ENCODE peak calls at places on chromosome 7, in four cellular contexts. C is EH, P is fibroblast of the conjunctiva, G is NT2/D1. L is an unnamed sample.

GRCh38 chr7:142828101-142828500 is 26.8 kb upstream of the EPHB6 start:
- DNase-seq in G (no peak), P (no peak), C (no peak), L (no peak)

GRCh38 chr7:151251926-151252835 is 3.7 kb upstream of the SMARCD3 start:
- DNase-seq in G (no peak), C (peak), P (no peak), L (no peak)

GRCh38 chr7:151240536-151240935 is 8.0 kb downstream of the SMARCD3 start:
- DNase-seq in P (no peak), G (no peak), C (no peak), L (no peak)

GRCh38 chr7:38330861-38331709 is 57.6 kb upstream of the TARP start:
- DNase-seq in C (no peak), G (peak), P (no peak), L (no peak)

GRCh38 chr7:103065666-103066065 is 8.9 kb downstream of the FBXL13 start:
- DNase-seq in P (no peak), C (peak), G (peak), L (peak)

GRCh38 chr7:157772486-157773130 is 435.8 kb downstream of the DNAJB6 start:
- DNase-seq in C (no peak), G (no peak), P (no peak), L (no peak)

GRCh38 chr7:137243741-137244140 is 99.8 kb downstream of the PTN start:
- DNase-seq in P (no peak), C (no peak), G (no peak), L (no peak)

GRCh38 chr7:50229964-50230363 is 74.6 kb upstream of the IKZF1 start:
- DNase-seq in C (no peak), P (no peak), G (peak), L (no peak)

GRCh38 chr7:129574487-129574886 is 37.0 kb upstream of the NRF1 start:
- DNase-seq in C (peak), P (peak), G (no peak), L (peak)

GRCh38 chr7:32117837-32118236 is 47.6 kb upstream of the PDE1C start:
- DNase-seq in C (peak), G (no peak), P (no peak), L (no peak)

GRCh38 chr7:150751702-150752101 is 14.5 kb downstream of the GIMAP5 start:
- DNase-seq in C (no peak), G (no peak), P (no peak), L (no peak)

GRCh38 chr7:31935671-31936070 is 134.5 kb downstream of the PDE1C start:
- DNase-seq in G (no peak), C (no peak), P (no peak), L (no peak)

GRCh38 chr7:55086413-55087201 is 67.8 kb downstream of the EGFR start:
- DNase-seq in G (no peak), C (peak), P (peak), L (peak)

GRCh38 chr7:157691521-157692155 is 354.8 kb downstream of the DNAJB6 start:
- DNase-seq in P (no peak), C (no peak), G (no peak), L (no peak)

GRCh38 chr7:107691713-107692112 is 31.1 kb downstream of the SLC26A4 start:
- DNase-seq in C (no peak), G (no peak), P (no peak), L (no peak)

GRCh38 chr7:151031011-151031410 is 2.8 kb downstream of the ABCB8 start:
- DNase-seq in P (no peak), G (no peak), C (no peak), L (no peak)

GRCh38 chr7:142626420-142627035 is 122.7 kb upstream of the PRSS1 start:
- DNase-seq in C (peak), P (no peak), G (peak), L (peak)

GRCh38 chr7:155230169-155230593 is 67.5 kb upstream of the INSIG1 start:
- DNase-seq in G (no peak), C (peak), P (peak), L (peak)

GRCh38 chr7:768881-769504 is 41.9 kb upstream of the PRKAR1B start:
- DNase-seq in G (no peak), P (no peak), C (no peak), L (no peak)

GRCh38 chr7:158779061-158779992 is 50.0 kb downstream of the ESYT2 start:
- DNase-seq in G (no peak), P (no peak), C (peak), L (no peak)

GRCh38 chr7:7706101-7706511 is 12.3 kb downstream of the RPA3 start:
- DNase-seq in C (no peak), G (no peak), P (no peak), L (no peak)

GRCh38 chr7:133021196-133021595 is 60.7 kb downstream of the CHCHD3 start:
- DNase-seq in G (no peak), P (no peak), C (peak), L (no peak)

GRCh38 chr7:35905555-35905954 is 104.7 kb downstream of the SEPTIN7 start:
- DNase-seq in C (peak), G (no peak), P (no peak), L (no peak)